ENCODE peak calls at places on chromosomes 11 and 22, in eight cellular contexts. One of them, this sample, is unnamed.

GRCh38 chr11:128575956-128576340 is 11.4 kb downstream of the ETS1 start:
- DNase-seq in neural progenitor cell: no peak
- DNase-seq in hepatic stellate cell: peak; percentile 51
- DNase-seq in AG04450: no peak
- DNase-seq in HT-29: no peak
- DNase-seq in activated naive CD4-positive, alpha-beta T cell: no peak
- DNase-seq in AG09319: no peak
- DNase-seq in left ventricle myocardium inferior: no peak
- DNase-seq in this sample: peak; percentile 73

GRCh38 chr11:11167806-11168205 is 185.2 kb downstream of the CSNK2A3 start:
- DNase-seq in neural progenitor cell: no peak
- DNase-seq in hepatic stellate cell: no peak
- DNase-seq in AG04450: no peak
- DNase-seq in HT-29: no peak
- DNase-seq in activated naive CD4-positive, alpha-beta T cell: no peak
- DNase-seq in AG09319: no peak
- DNase-seq in left ventricle myocardium inferior: no peak
- DNase-seq in this sample: no peak

GRCh38 chr22:44895296-44896055 is 114.3 kb downstream of the PHF21B start:
- DNase-seq in neural progenitor cell: no peak
- DNase-seq in hepatic stellate cell: no peak
- DNase-seq in AG04450: no peak
- DNase-seq in HT-29: no peak
- DNase-seq in activated naive CD4-positive, alpha-beta T cell: no peak
- DNase-seq in AG09319: no peak
- DNase-seq in left ventricle myocardium inferior: no peak
- DNase-seq in this sample: no peak

GRCh38 chr11:121570453-121570852 is 117.7 kb upstream of the SORL1-AS1 start:
- DNase-seq in neural progenitor cell: no peak
- DNase-seq in hepatic stellate cell: no peak
- DNase-seq in AG04450: no peak
- DNase-seq in HT-29: no peak
- DNase-seq in activated naive CD4-positive, alpha-beta T cell: no peak
- DNase-seq in AG09319: no peak
- DNase-seq in left ventricle myocardium inferior: no peak
- DNase-seq in this sample: no peak

GRCh38 chr11:29208117-29208516 is 808.7 kb downstream of the KCNA4 start:
- DNase-seq in neural progenitor cell: no peak
- DNase-seq in hepatic stellate cell: no peak
- DNase-seq in AG04450: no peak
- DNase-seq in HT-29: peak; percentile 20
- DNase-seq in activated naive CD4-positive, alpha-beta T cell: no peak
- DNase-seq in AG09319: no peak
- DNase-seq in left ventricle myocardium inferior: no peak
- DNase-seq in this sample: peak; percentile 22

GRCh38 chr11:130721736-130722135 is 194.5 kb downstream of the SNX19 start:
- DNase-seq in neural progenitor cell: no peak
- DNase-seq in hepatic stellate cell: peak; percentile 33
- DNase-seq in AG04450: no peak
- DNase-seq in HT-29: no peak
- DNase-seq in activated naive CD4-positive, alpha-beta T cell: no peak
- DNase-seq in AG09319: no peak
- DNase-seq in left ventricle myocardium inferior: no peak
- DNase-seq in this sample: peak; percentile 65

GRCh38 chr11:22193348-22194051 is 615 bp downstream of the ANO5 start:
- DNase-seq in neural progenitor cell: peak; percentile 69
- DNase-seq in hepatic stellate cell: no peak
- DNase-seq in AG04450: no peak
- DNase-seq in HT-29: no peak
- DNase-seq in activated naive CD4-positive, alpha-beta T cell: no peak
- DNase-seq in AG09319: no peak
- DNase-seq in left ventricle myocardium inferior: peak; percentile 22
- DNase-seq in this sample: peak; percentile 41

GRCh38 chr11:3056296-3057068 is 741 bp downstream of the CARS1 start:
- DNase-seq in neural progenitor cell: peak; percentile 29
- DNase-seq in hepatic stellate cell: peak; percentile 26
- DNase-seq in AG04450: no peak
- DNase-seq in HT-29: peak; percentile 42
- DNase-seq in activated naive CD4-positive, alpha-beta T cell: no peak
- DNase-seq in AG09319: no peak
- DNase-seq in left ventricle myocardium inferior: no peak
- DNase-seq in this sample: peak; percentile 19

GRCh38 chr11:66915046-66915832 is 42.9 kb downstream of the PC start:
- DNase-seq in neural progenitor cell: peak; percentile 42
- DNase-seq in hepatic stellate cell: no peak
- DNase-seq in AG04450: no peak
- DNase-seq in HT-29: no peak
- DNase-seq in activated naive CD4-positive, alpha-beta T cell: no peak
- DNase-seq in AG09319: no peak
- DNase-seq in left ventricle myocardium inferior: no peak
- DNase-seq in this sample: no peak

GRCh38 chr22:37260939-37261338 is 16.9 kb upstream of the RAC2 start:
- DNase-seq in neural progenitor cell: peak; percentile 82
- DNase-seq in hepatic stellate cell: peak; percentile 75
- DNase-seq in AG04450: no peak
- DNase-seq in HT-29: peak; percentile 61
- DNase-seq in activated naive CD4-positive, alpha-beta T cell: no peak
- DNase-seq in AG09319: no peak
- DNase-seq in left ventricle myocardium inferior: peak; percentile 55
- DNase-seq in this sample: peak; percentile 61

GRCh38 chr22:45179276-45180049 is 15.7 kb downstream of the NUP50 start:
- DNase-seq in neural progenitor cell: no peak
- DNase-seq in hepatic stellate cell: no peak
- DNase-seq in AG04450: no peak
- DNase-seq in HT-29: no peak
- DNase-seq in activated naive CD4-positive, alpha-beta T cell: no peak
- DNase-seq in AG09319: no peak
- DNase-seq in left ventricle myocardium inferior: no peak
- DNase-seq in this sample: no peak

GRCh38 chr11:46537121-46537520 is 56.7 kb downstream of the AMBRA1 start:
- DNase-seq in neural progenitor cell: peak; percentile 55
- DNase-seq in hepatic stellate cell: no peak
- DNase-seq in AG04450: no peak
- DNase-seq in HT-29: peak; percentile 16
- DNase-seq in activated naive CD4-positive, alpha-beta T cell: no peak
- DNase-seq in AG09319: no peak
- DNase-seq in left ventricle myocardium inferior: no peak
- DNase-seq in this sample: no peak

GRCh38 chr11:120666121-120666639 is 154.6 kb downstream of the GRIK4 start:
- DNase-seq in neural progenitor cell: peak; percentile 55
- DNase-seq in hepatic stellate cell: no peak
- DNase-seq in AG04450: no peak
- DNase-seq in HT-29: peak; percentile 10
- DNase-seq in activated naive CD4-positive, alpha-beta T cell: no peak
- DNase-seq in AG09319: no peak
- DNase-seq in left ventricle myocardium inferior: no peak
- DNase-seq in this sample: no peak

GRCh38 chr11:127003260-127003981 is 2.9 kb upstream of the KIRREL3 start:
- DNase-seq in neural progenitor cell: peak; percentile 94
- DNase-seq in hepatic stellate cell: peak; percentile 75
- DNase-seq in AG04450: no peak
- DNase-seq in HT-29: no peak
- DNase-seq in activated naive CD4-positive, alpha-beta T cell: no peak
- DNase-seq in AG09319: no peak
- DNase-seq in left ventricle myocardium inferior: no peak
- DNase-seq in this sample: peak; percentile 84

GRCh38 chr11:18081551-18081950 is 24.3 kb downstream of the SAAL1 start:
- DNase-seq in neural progenitor cell: no peak
- DNase-seq in hepatic stellate cell: no peak
- DNase-seq in AG04450: no peak
- DNase-seq in HT-29: no peak
- DNase-seq in activated naive CD4-positive, alpha-beta T cell: no peak
- DNase-seq in AG09319: no peak
- DNase-seq in left ventricle myocardium inferior: no peak
- DNase-seq in this sample: no peak

GRCh38 chr11:28837599-28837998 is 729.4 kb downstream of the METTL15 start:
- DNase-seq in neural progenitor cell: no peak
- DNase-seq in hepatic stellate cell: no peak
- DNase-seq in AG04450: no peak
- DNase-seq in HT-29: no peak
- DNase-seq in activated naive CD4-positive, alpha-beta T cell: no peak
- DNase-seq in AG09319: no peak
- DNase-seq in left ventricle myocardium inferior: no peak
- DNase-seq in this sample: no peak

GRCh38 chr22:33038131-33038772 is 19.9 kb downstream of the SYN3 start:
- DNase-seq in neural progenitor cell: peak; percentile 77
- DNase-seq in hepatic stellate cell: no peak
- DNase-seq in AG04450: no peak
- DNase-seq in HT-29: no peak
- DNase-seq in activated naive CD4-positive, alpha-beta T cell: no peak
- DNase-seq in AG09319: no peak
- DNase-seq in left ventricle myocardium inferior: no peak
- DNase-seq in this sample: peak; percentile 57

GRCh38 chr11:109196016-109196415 is 226.0 kb upstream of the C11orf87 start:
- DNase-seq in neural progenitor cell: no peak
- DNase-seq in hepatic stellate cell: no peak
- DNase-seq in AG04450: no peak
- DNase-seq in HT-29: no peak
- DNase-seq in activated naive CD4-positive, alpha-beta T cell: no peak
- DNase-seq in AG09319: no peak
- DNase-seq in left ventricle myocardium inferior: no peak
- DNase-seq in this sample: no peak

GRCh38 chr22:38709306-38709705 is 3.6 kb downstream of the GTPBP1 start:
- DNase-seq in neural progenitor cell: no peak
- DNase-seq in hepatic stellate cell: no peak
- DNase-seq in AG04450: no peak
- DNase-seq in HT-29: no peak
- DNase-seq in activated naive CD4-positive, alpha-beta T cell: no peak
- DNase-seq in AG09319: no peak
- DNase-seq in left ventricle myocardium inferior: no peak
- DNase-seq in this sample: no peak

GRCh38 chr11:65851083-65851579 is 6.8 kb downstream of the CFL1 start:
- DNase-seq in neural progenitor cell: peak; percentile 45
- DNase-seq in hepatic stellate cell: no peak
- DNase-seq in AG04450: no peak
- DNase-seq in HT-29: peak; percentile 70
- DNase-seq in activated naive CD4-positive, alpha-beta T cell: no peak
- DNase-seq in AG09319: no peak
- DNase-seq in left ventricle myocardium inferior: no peak
- DNase-seq in this sample: peak; percentile 54

GRCh38 chr22:38872831-38873248 is 824 bp upstream of the CBX6 start:
- DNase-seq in neural progenitor cell: peak; percentile 75
- DNase-seq in hepatic stellate cell: peak; percentile 51
- DNase-seq in AG04450: no peak
- DNase-seq in HT-29: no peak
- DNase-seq in activated naive CD4-positive, alpha-beta T cell: no peak
- DNase-seq in AG09319: no peak
- DNase-seq in left ventricle myocardium inferior: peak; percentile 76
- DNase-seq in this sample: no peak

GRCh38 chr11:75938543-75938942 is 123.5 kb downstream of the UVRAG start:
- DNase-seq in neural progenitor cell: no peak
- DNase-seq in hepatic stellate cell: no peak
- DNase-seq in AG04450: no peak
- DNase-seq in HT-29: no peak
- DNase-seq in activated naive CD4-positive, alpha-beta T cell: no peak
- DNase-seq in AG09319: no peak
- DNase-seq in left ventricle myocardium inferior: no peak
- DNase-seq in this sample: peak; percentile 7

GRCh38 chr11:57202282-57202681 is 20.5 kb downstream of the LRRC55 start:
- DNase-seq in neural progenitor cell: no peak
- DNase-seq in hepatic stellate cell: no peak
- DNase-seq in AG04450: no peak
- DNase-seq in HT-29: no peak
- DNase-seq in activated naive CD4-positive, alpha-beta T cell: no peak
- DNase-seq in AG09319: no peak
- DNase-seq in left ventricle myocardium inferior: peak; percentile 54
- DNase-seq in this sample: no peak

GRCh38 chr11:46239801-46240061 is 37.7 kb upstream of the CREB3L1 start:
- DNase-seq in neural progenitor cell: no peak
- DNase-seq in hepatic stellate cell: no peak
- DNase-seq in AG04450: no peak
- DNase-seq in HT-29: no peak
- DNase-seq in activated naive CD4-positive, alpha-beta T cell: no peak
- DNase-seq in AG09319: no peak
- DNase-seq in left ventricle myocardium inferior: no peak
- DNase-seq in this sample: peak; percentile 58

GRCh38 chr22:26289486-26290250 is 120.4 kb downstream of the SEZ6L start:
- DNase-seq in neural progenitor cell: no peak
- DNase-seq in hepatic stellate cell: no peak
- DNase-seq in AG04450: no peak
- DNase-seq in HT-29: no peak
- DNase-seq in activated naive CD4-positive, alpha-beta T cell: no peak
- DNase-seq in AG09319: no peak
- DNase-seq in left ventricle myocardium inferior: no peak
- DNase-seq in this sample: no peak

GRCh38 chr22:50185384-50186087 is at the start of gene TRABD:
- DNase-seq in neural progenitor cell: peak; percentile 96
- DNase-seq in hepatic stellate cell: peak; percentile 94
- DNase-seq in AG04450: peak; percentile 56
- DNase-seq in HT-29: peak; percentile 70
- DNase-seq in activated naive CD4-positive, alpha-beta T cell: peak; percentile 72
- DNase-seq in AG09319: peak; percentile 71
- DNase-seq in left ventricle myocardium inferior: peak; percentile 90
- DNase-seq in this sample: peak; percentile 94

This sample was measured in Daoy.